ENCODE peak calls at places on chromosomes 11 and 22, in four cellular contexts. One of them, this sample, is unnamed.

GRCh38 chr22:46074771-46075551 is 75.4 kb upstream of the PPARA start:
- DNase-seq in spleen: peak
- DNase-seq in HCT116: no peak
- DNase-seq in AG04450: no peak
- DNase-seq in this sample: no peak

GRCh38 chr11:21912280-21912679 is 280.6 kb upstream of the ANO5 start:
- DNase-seq in HCT116: no peak
- DNase-seq in AG04450: no peak
- DNase-seq in spleen: no peak
- DNase-seq in this sample: no peak

GRCh38 chr22:31609716-31610115 is 52.3 kb downstream of the PISD start:
- DNase-seq in AG04450: no peak
- DNase-seq in spleen: peak
- DNase-seq in HCT116: no peak
- DNase-seq in this sample: no peak

GRCh38 chr22:44461614-44462013 is 36.4 kb downstream of the RTL6 start:
- DNase-seq in spleen: peak
- DNase-seq in AG04450: no peak
- DNase-seq in HCT116: no peak
- DNase-seq in this sample: no peak

GRCh38 chr11:2178906-2179494 is 7.4 kb upstream of the TH start:
- DNase-seq in AG04450: no peak
- DNase-seq in spleen: no peak
- DNase-seq in HCT116: peak
- DNase-seq in this sample: peak

GRCh38 chr11:1297011-1297575 is 12.3 kb downstream of the TOLLIP start:
- DNase-seq in spleen: peak
- DNase-seq in HCT116: no peak
- DNase-seq in AG04450: no peak
- DNase-seq in this sample: no peak

GRCh38 chr11:32913445-32913844 is 20.8 kb downstream of the QSER1 start:
- DNase-seq in AG04450: no peak
- DNase-seq in spleen: no peak
- DNase-seq in HCT116: no peak
- DNase-seq in this sample: no peak

GRCh38 chr11:121067453-121067852 is 33.6 kb upstream of the TECTA start:
- DNase-seq in AG04450: peak
- DNase-seq in HCT116: no peak
- DNase-seq in spleen: no peak
- DNase-seq in this sample: no peak

GRCh38 chr11:32839308-32839707 is 9.6 kb downstream of the PRRG4 start:
- DNase-seq in spleen: no peak
- DNase-seq in AG04450: no peak
- DNase-seq in HCT116: no peak
- DNase-seq in this sample: no peak

GRCh38 chr11:3644817-3645235 is at the start of gene ART1:
- DNase-seq in spleen: no peak
- DNase-seq in HCT116: peak
- DNase-seq in AG04450: no peak
- DNase-seq in this sample: no peak

GRCh38 chr11:88631497-88631896 is 294.0 kb upstream of the CTSC start:
- DNase-seq in spleen: no peak
- DNase-seq in HCT116: peak
- DNase-seq in AG04450: no peak
- DNase-seq in this sample: peak

DNA sequence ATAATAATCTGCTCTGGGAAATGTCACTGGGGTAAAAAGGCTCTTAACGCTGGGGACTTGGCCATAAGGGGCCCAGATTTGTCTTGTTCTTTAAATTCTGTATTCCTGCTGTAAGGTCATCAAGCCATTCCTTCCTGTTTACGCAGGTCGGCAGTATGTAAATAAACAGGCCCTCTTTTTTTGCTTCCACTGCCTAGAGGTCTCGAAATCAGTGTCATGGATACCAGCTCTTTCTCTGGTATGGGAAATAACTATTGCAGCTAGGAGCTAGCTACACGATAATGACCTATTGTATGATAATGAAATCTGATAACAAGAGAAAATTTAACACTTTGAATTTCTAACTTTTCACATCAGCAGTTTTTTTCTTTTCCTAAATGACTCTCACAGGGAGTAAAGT is 209.2 kb upstream of the NARS2 start:
- DNase-seq in AG04450: no peak
- DNase-seq in spleen: no peak
- DNase-seq in HCT116: no peak
- DNase-seq in this sample: no peak
- TF ChIP-seq CTCF in AG04450: no peak
- TF ChIP-seq CTCF in spleen: no peak
- TF ChIP-seq CTCF in HCT116: no peak
- TF ChIP-seq CTCF in this sample: no peak

DNA sequence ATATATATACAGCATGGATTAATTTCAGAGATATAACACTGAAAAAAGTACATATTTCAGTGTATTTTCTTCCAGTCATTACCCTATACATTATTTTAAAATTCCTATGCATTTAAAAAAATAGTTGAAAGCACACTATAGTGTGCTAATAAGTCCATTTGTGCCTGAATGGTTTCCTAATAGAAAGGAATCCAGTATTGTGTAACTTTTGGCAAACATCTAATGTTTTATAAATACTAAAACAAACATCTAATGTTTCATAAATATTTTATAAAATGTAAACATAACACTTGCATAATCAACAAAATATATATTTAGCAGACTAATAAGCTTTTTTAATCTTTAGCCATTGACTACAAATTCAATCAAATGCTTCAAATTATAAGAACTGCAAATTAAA is 126.6 kb upstream of the FIBIN start:
- DNase-seq in AG04450: no peak
- DNase-seq in HCT116: no peak
- DNase-seq in spleen: no peak
- DNase-seq in this sample: no peak
- H3K4me3 ChIP-seq in AG04450: no peak
- H3K4me3 ChIP-seq in HCT116: no peak
- H3K4me3 ChIP-seq in spleen: no peak
- H3K4me3 ChIP-seq in this sample: no peak

GRCh38 chr11:84564867-84565184 is 1062.3 kb downstream of the DLG2 start:
- DNase-seq in AG04450: no peak
- DNase-seq in spleen: no peak
- DNase-seq in HCT116: no peak
- DNase-seq in this sample: no peak
- TF ChIP-seq CTCF in AG04450: no peak
- TF ChIP-seq CTCF in spleen: no peak
- TF ChIP-seq CTCF in HCT116: no peak
- TF ChIP-seq CTCF in this sample: no peak

GRCh38 chr11:66290332-66290629 is 1.3 kb upstream of the YIF1A start:
- DNase-seq in HCT116: no peak
- DNase-seq in AG04450: no peak
- DNase-seq in spleen: no peak
- DNase-seq in this sample: no peak
- H3K4me3 ChIP-seq in HCT116: peak
- H3K4me3 ChIP-seq in AG04450: peak
- H3K4me3 ChIP-seq in spleen: no peak
- H3K4me3 ChIP-seq in this sample: no peak

DNA sequence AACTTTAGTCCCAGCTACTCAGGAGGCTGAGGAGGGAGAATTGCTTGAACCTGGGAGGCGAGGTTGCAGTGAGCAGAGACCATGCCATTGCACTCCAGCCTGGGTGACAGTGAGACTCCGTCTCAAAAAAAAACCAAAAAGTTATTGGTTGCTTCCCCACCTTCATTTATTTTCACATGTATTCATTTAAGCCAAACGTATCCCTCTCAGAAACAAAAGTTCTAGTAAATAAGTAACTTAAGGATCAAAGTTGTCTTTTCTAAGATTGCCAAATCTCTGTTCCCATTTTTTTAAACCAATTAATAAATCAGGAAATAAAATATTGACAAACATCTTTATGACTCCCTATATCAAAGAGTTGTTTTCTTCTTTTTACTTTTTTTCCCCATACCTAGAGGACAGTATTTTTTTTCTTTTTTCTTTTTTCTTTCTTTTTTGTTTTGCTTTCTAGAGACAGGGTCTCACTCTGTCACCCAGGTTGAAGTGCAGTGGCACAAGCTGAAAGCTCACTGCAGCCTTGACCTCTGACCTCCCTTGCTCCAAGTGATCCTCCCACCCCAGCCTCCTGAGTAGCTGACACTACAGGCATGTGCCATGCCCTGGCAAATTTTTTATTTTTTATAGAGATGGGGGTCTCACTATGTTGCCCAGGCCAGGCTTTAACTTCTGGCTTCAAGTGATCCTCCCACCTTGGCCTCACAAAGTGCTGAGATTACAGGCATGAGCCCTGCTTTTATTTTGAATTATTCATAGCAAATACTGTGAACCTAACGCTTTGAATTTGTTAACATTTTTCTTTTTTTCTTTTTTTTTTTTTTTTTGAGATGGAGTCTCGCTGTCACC is 11.4 kb downstream of the ZFTA start:
- DNase-seq in spleen: no peak
- DNase-seq in HCT116: no peak
- DNase-seq in AG04450: no peak
- DNase-seq in this sample: no peak
- TF ChIP-seq CTCF in spleen: no peak
- TF ChIP-seq CTCF in HCT116: no peak
- TF ChIP-seq CTCF in AG04450: no peak
- TF ChIP-seq CTCF in this sample: no peak

GRCh38 chr11:64251722-64251985 is 324 bp downstream of the PLCB3 start:
- DNase-seq in spleen: no peak
- DNase-seq in AG04450: no peak
- DNase-seq in HCT116: no peak
- DNase-seq in this sample: no peak

GRCh38 chr11:64251986-64252837 is 882 bp downstream of the PLCB3 start:
- DNase-seq in HCT116: no peak
- DNase-seq in AG04450: no peak
- DNase-seq in spleen: no peak
- DNase-seq in this sample: no peak

GRCh38 chr11:64253481-64253880 is 2.2 kb downstream of the PLCB3 start:
- DNase-seq in HCT116: no peak
- DNase-seq in AG04450: no peak
- DNase-seq in spleen: no peak
- DNase-seq in this sample: no peak

GRCh38 chr11:64254326-64254725 is 3.0 kb downstream of the PLCB3 start:
- DNase-seq in AG04450: no peak
- DNase-seq in HCT116: no peak
- DNase-seq in spleen: no peak
- DNase-seq in this sample: no peak

DNA sequence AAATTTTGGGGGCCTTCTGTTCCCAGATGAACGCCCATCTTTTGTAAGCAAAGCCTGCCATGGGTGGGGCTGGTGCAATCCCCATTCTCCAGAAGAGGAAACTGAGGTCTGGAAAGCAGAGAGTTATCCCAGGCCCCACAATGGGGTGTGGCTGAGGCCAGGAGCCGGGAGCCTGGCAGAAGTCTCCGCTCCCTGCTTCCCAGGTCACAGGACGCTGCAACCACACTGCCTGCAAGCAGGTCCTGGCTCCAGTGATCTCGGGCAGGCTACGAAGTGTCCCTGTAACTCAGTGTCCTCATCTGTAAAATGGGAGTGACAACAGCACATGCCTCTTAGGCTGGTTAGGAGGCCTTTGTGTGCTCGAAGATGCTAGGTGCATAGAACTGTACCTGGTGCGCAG is 1.7 kb downstream of the PLCB3 start:
- DNase-seq in AG04450: no peak
- DNase-seq in HCT116: no peak
- DNase-seq in spleen: no peak
- DNase-seq in this sample: no peak
- H3K4me3 ChIP-seq in AG04450: peak
- H3K4me3 ChIP-seq in HCT116: peak
- H3K4me3 ChIP-seq in spleen: no peak
- H3K4me3 ChIP-seq in this sample: no peak

GRCh38 chr11:240315-240714 is 3.5 kb downstream of the PSMD13 start:
- DNase-seq in spleen: no peak
- DNase-seq in HCT116: no peak
- DNase-seq in AG04450: no peak
- DNase-seq in this sample: no peak

GRCh38 chr11:235998-236773 is at the start of gene SIRT3:
- DNase-seq in HCT116: peak
- DNase-seq in spleen: peak
- DNase-seq in AG04450: peak
- DNase-seq in this sample: peak

GRCh38 chr11:232783-233565 is 3.2 kb downstream of the SIRT3 start:
- DNase-seq in spleen: no peak
- DNase-seq in HCT116: no peak
- DNase-seq in AG04450: no peak
- DNase-seq in this sample: no peak

GRCh38 chr11:235180-235997 is 753 bp downstream of the SIRT3 start:
- DNase-seq in AG04450: no peak
- DNase-seq in HCT116: no peak
- DNase-seq in spleen: no peak
- DNase-seq in this sample: no peak

DNA sequence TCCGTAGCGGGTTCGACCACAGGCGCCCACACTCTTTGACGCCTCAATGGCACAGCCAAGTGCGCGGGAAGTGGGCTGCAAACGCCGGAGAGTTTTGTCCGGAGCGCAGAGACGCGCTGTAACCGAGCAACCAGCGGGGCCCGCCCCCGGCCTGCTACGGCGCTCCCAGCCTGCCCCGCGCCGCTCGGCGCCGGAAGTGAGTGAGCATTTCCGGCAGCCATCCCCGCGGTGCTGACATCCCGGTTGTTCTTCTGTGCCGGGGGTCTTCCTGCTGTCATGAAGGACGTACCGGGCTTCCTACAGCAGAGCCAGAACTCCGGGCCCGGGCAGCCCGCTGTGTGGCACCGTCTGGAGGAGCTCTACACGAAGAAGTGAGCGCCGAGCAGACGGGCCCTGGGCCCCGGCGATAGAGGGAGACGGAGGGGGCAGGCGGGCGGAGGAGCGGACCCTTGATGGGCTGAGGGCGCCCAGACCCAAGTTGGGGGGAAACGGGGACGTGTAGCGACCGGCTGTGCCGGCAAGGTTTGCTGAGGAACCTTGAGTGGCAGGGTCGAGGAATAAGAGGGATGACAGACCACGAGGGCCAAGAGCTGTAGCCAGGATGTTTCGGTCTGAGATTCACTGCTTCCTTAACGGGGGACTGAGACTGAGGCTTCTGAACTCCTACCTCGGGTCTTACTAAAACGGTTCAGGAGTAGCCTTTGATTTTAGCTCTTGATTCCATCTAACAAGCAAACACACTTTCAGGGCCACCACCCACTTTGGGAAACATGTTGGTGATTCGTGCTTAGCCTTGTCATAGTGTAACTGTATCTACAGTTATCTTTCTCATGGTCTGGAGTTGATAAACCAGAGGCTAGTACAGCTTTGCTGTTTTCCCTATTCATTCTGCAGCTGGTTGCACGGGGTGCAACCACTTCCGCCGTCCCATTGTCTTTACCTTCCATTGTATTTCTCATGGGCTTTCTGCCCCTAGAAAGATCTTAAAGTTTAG is at the start of gene PSMD13:
- DNase-seq in spleen: peak
- DNase-seq in AG04450: peak
- DNase-seq in HCT116: peak
- DNase-seq in this sample: peak
- TF ChIP-seq CTCF in spleen: no peak
- TF ChIP-seq CTCF in AG04450: no peak
- TF ChIP-seq CTCF in HCT116: no peak
- TF ChIP-seq CTCF in this sample: no peak